ENCODE peak calls at places on chromosomes 4 and X, in four cellular contexts. Q is breast epithelium; A is CD8-positive, alpha-beta T cell; J is heart right ventricle. Z is an unnamed sample.

GRCh38 chrX:9955506-9955905 is 11.7 kb upstream of the CLDN34 start:
- DNase-seq in A (no peak), J (no peak), Q (no peak), Z (no peak)

GRCh38 chrX:8052909-8053308 is 118.2 kb downstream of the VCX2 start:
- DNase-seq in J (no peak), A (no peak), Q (no peak), Z (no peak)

GRCh38 chrX:70479970-70480659 is 35.5 kb downstream of the DLG3 start:
- DNase-seq in Q (no peak), A (no peak), J (peak; percentile 29), Z (no peak)

GRCh38 chrX:54920610-54921426 is at the start of gene TRO:
- DNase-seq in J (no peak), Q (no peak), A (no peak), Z (peak; percentile 91)

GRCh38 chr4:2694691-2695090 is 61.4 kb downstream of the TNIP2 start:
- DNase-seq in J (no peak), A (no peak), Q (no peak), Z (no peak)

GRCh38 chr4:159191989-159192388 is 89.1 kb downstream of the RAPGEF2 start:
- DNase-seq in Q (no peak), A (no peak), J (no peak), Z (no peak)

GRCh38 chr4:38867478-38868054 is at the start of gene FAM114A1:
- DNase-seq in Q (peak; percentile 60), J (peak; percentile 83), A (no peak), Z (no peak)

GRCh38 chr4:74758521-74758920 is 35.8 kb downstream of the BTC start:
- DNase-seq in A (no peak), J (no peak), Q (no peak), Z (no peak)

GRCh38 chr4:125826801-125827200 is 512.0 kb downstream of the FAT4 start:
- DNase-seq in Q (no peak), J (no peak), A (no peak), Z (no peak)

DNA sequence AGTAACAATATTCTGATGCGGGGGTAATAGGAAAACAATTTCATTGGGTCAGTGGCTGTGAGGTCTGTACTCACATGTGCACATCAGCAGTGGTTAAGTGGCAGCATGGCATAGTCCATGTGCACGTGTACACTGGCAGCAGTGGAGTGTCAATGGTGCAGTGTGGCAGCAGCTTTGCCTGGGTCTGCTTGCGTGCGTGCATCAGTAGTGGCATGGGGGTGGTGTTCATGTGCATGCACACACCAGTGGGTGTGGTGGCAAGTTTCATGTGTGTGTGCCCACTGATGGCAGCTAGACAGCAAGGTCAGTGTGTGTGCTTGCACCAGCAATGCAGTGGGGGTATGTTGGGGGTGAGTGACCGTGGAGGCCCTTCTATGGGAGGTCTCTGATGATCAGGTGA is 581.6 kb upstream of the KLHL4 start:
- DNase-seq in Q (no peak), A (no peak), J (no peak), Z (no peak)
- H3K4me1 ChIP-seq in Q (no peaks in the 10 kb centered on the region), A (no peaks in the 10 kb centered on the region), J (no peaks in the 10 kb centered on the region), Z (no peaks in the 10 kb centered on the region)

DNA sequence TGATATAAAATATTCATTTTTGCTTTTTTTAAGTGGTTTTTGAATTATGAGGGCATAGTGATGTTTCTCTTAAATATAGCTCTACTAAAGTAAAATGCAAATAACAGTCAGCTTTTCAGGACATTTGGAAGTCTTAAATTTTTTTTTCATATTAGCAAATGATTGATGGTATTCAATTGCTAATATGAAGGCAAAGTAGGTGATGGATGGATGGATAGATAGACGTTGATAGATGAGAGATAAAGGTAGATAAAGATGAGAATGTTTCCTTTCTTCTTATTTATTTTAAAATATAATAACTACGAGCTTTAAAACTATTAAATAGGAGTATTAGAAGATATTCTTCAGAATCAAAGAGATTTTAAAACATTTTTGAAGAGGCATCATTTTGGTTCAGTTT is 83.7 kb downstream of the FBXO8 start:
- DNase-seq in Q (no peak), J (no peak), A (no peak), Z (no peak)
- H3K4me3 ChIP-seq in Q (no peak overlapping the region), J (no peak overlapping the region), A (no peak overlapping the region), Z (no peak overlapping the region)

DNA sequence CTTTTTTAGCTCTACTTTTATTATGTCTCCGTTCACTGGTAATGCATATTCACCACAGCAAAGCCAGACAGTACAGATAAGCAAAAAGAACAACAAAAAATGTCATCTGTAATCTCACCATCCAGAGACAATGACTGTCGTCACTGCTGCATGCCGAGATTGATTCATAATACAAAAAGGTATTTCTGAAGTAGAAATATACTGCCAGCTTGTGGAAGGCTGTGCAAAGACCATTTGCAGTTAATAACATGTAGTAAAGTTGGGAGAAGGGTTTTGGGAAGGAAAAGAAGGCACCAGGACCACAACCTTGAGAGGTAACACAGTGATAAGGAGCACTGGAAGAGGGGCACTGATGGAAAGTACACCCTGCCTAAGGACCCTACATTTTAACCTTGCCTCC is 223.0 kb upstream of the ZIC3 start:
- DNase-seq in A (no peak), Q (no peak), J (no peak), Z (no peak)
- TF ChIP-seq CTCF in A (no peak), Q (no peak), J (no peak), Z (no peak)

DNA sequence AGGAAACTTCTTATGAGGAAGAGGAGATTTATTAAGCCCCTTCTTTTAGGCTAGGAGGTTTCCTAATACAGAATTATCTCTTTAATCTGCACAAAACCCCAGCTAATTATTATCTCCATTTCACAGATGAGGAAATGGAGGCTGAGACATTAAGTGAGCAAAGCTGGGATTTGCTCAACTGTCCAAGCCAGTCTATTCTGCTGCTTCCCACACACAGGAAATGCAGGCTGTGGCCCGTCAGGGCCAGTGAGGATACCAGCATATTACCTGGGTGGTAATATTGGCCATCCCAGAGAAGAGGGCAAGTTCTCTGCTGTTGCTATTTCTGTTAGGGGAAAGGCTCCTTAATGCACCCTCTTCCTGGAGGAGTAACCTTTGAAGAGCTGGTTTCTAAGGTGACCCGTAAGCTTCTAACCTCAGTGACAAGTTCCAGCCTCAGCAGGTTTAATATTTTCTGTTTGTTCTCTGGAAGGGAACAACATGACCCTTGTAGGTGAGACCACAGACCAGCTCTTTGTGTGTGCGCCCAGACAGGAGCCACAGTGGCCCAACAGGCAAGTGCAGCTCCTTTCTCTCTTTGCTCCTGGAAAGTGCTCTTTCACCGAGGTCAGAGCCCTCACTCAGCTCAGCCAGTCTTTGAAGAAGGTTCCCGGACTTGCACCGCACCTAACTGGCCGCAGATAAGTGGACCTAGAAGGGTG is 35.6 kb downstream of the TBC1D9 start:
- DNase-seq in A (no peak), J (no peak), Q (no peak), Z (no peak)
- H3K4me1 ChIP-seq in A (no peaks in the 10 kb centered on the region), J (no peaks in the 10 kb centered on the region), Q (peaks cover 24% of the 10 kb centered on the region), Z (peaks cover 22% of the 10 kb centered on the region)

GRCh38 chr4:152234571-152234970 is 301.3 kb downstream of the FBXW7 start:
- DNase-seq in A (no peak), J (no peak), Q (no peak), Z (no peak)

GRCh38 chr4:152235718-152236117 is 300.2 kb downstream of the FBXW7 start:
- DNase-seq in Q (no peak), A (no peak), J (no peak), Z (no peak)

GRCh38 chr4:152239216-152239615 is 296.7 kb downstream of the FBXW7 start:
- DNase-seq in J (no peak), Q (no peak), A (peak; percentile 31), Z (no peak)

GRCh38 chr4:152240232-152240631 is 295.7 kb downstream of the FBXW7 start:
- DNase-seq in A (no peak), J (no peak), Q (no peak), Z (no peak)

DNA sequence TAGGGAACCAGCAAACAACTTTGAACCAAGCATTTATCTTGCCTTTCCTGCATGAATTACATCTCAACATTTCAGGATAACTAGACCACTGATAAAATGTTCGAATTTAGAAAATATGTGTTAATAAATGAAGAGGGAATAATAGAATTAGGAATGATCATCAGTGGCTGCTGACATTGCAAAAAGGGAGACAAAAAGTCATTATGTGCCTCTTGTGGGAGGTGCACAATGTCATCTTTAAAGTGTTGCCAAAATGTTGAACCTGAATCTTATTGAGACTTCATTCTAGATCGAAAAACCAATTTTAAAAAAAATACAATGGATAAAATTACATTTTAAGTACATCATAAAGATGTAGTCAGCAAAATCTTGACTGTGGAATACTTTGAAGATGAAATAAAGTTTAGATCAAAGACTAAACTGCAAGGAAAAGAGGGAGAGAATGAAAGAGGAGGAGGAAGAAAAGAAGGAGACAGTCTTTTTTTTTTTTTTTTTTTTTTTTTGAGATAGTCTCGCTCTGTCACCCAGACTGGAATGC is 299.3 kb downstream of the FBXW7 start:
- DNase-seq in A (no peak), J (no peak), Q (no peak), Z (no peak)
- H3K4me3 ChIP-seq in A (no peak overlapping the region), J (no peak overlapping the region), Q (no peak overlapping the region), Z (no peak overlapping the region)

DNA sequence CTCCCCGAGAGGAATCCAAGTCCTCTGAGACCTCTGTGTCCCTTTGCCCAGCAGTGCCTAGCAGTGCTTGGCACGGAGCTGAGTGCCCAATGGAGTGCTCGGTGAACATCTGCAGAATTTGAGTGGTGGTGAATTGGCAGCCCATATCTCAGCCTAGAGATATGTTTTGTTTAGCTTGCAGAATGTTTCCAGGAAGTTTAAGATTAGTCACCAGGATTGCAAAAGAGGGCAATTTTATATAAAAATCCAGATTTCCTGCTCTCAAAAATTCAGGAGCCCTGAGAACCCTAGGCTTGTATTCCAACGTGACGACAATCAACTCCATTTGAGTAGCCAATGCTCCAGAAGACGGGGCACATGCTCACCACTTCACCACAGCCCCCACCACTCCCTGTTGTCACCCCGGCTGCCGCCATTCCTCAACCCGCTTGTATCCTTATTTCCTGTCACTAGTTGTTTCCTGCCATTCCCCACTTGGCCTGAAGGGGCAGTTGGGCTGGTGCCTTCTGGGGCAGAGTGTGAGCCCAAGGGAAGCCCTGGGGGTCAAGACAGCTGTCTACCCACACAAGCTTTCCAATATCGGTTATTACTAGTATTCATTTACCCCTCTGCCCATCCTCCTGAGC is 116.9 kb downstream of the EFNB1 start:
- DNase-seq in Q (no peak), A (peak; percentile 41), J (no peak), Z (peak; percentile 89)
- TF ChIP-seq CTCF in Q (no peak), A (no peak), J (no peak), Z (no peak)

DNA sequence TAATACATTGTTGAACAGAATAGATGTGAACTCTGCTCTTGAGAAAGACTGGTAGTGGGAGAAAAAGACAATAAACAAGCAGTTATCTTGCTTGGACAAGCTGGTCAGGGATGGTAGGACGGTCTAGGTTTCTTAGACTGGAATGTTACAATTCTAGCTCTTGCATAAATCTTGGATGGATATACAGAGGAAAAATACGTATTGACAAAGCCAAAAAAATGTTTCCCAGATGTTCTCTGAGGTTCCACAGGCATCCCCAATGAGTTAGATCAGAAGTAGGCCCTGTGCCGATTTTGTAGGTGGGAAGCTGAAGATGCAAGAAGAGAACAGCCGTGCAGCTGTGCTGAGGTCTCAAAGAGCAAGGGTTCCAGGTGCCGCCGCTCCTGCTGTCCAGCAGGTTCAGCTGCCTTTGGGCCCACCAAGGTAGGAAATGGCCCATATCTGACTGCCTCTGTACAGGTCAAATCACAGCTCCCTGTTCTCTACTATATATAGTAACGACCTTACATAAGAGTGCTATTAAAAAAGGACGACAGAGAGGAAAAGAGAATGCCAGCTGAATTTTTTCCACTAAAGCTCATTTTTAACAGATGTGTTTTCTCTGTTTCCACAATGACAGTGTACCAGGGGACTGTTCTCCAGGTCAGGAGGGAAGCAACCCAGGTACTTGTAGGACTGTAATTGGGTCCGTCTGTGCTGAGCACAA is 155.7 kb downstream of the CBR4 start:
- DNase-seq in Q (no peak), A (no peak), J (peak; percentile 30), Z (no peak)
- H3K4me1 ChIP-seq in Q (peaks cover 17% of the 10 kb centered on the region), A (no peaks in the 10 kb centered on the region), J (peaks cover 3% of the 10 kb centered on the region), Z (peaks cover 82% of the 10 kb centered on the region)

GRCh38 chr4:122759639-122760310 is 27.3 kb downstream of the BBS12 start:
- DNase-seq in A (no peak), Q (no peak), J (no peak), Z (no peak)
- H3K4me3 ChIP-seq in A (no peak overlapping the region), Q (no peak overlapping the region), J (no peak overlapping the region), Z (no peak overlapping the region)

GRCh38 chrX:149825424-149825823 is 43.7 kb downstream of the MAGEA9 start:
- DNase-seq in Q (no peak), A (no peak), J (no peak), Z (no peak)
- TF ChIP-seq CTCF in Q (no peak), A (peak; percentile 35), J (peak; percentile 31), Z (no peak)